ENCODE peak calls at places on chromosomes 13 and 19, in ten cellular contexts. One of them, this sample, is unnamed.

GRCh38 chr19:40136818-40137217 is 46.1 kb upstream of the ZNF780A start:
- DNase-seq in psoas muscle: no peak
- DNase-seq in pancreas: no peak
- DNase-seq in SK-N-SH: no peak
- DNase-seq in Panc1: no peak
- DNase-seq in heart left ventricle: no peak
- DNase-seq in CD8-positive, alpha-beta T cell: no peak
- DNase-seq in neural progenitor cell: no peak
- DNase-seq in left lung: no peak
- DNase-seq in endodermal cell: no peak
- DNase-seq in this sample: no peak

GRCh38 chr19:1774999-1775772 is 21.9 kb downstream of the ONECUT3 start:
- DNase-seq in neural progenitor cell: no peak
- DNase-seq in SK-N-SH: peak; percentile 72
- DNase-seq in psoas muscle: no peak
- DNase-seq in Panc1: no peak
- DNase-seq in CD8-positive, alpha-beta T cell: no peak
- DNase-seq in pancreas: peak; percentile 50
- DNase-seq in heart left ventricle: no peak
- DNase-seq in endodermal cell: peak; percentile 91
- DNase-seq in left lung: no peak
- DNase-seq in this sample: no peak

GRCh38 chr19:661427-662196 is 1.4 kb downstream of the RNF126 start:
- DNase-seq in psoas muscle: no peak
- DNase-seq in CD8-positive, alpha-beta T cell: peak; percentile 70
- DNase-seq in Panc1: no peak
- DNase-seq in left lung: no peak
- DNase-seq in pancreas: no peak
- DNase-seq in neural progenitor cell: no peak
- DNase-seq in SK-N-SH: no peak
- DNase-seq in heart left ventricle: peak; percentile 49
- DNase-seq in endodermal cell: peak; percentile 49
- DNase-seq in this sample: no peak

GRCh38 chr13:30745917-30746686 is 10.8 kb downstream of the ALOX5AP start:
- DNase-seq in psoas muscle: no peak
- DNase-seq in neural progenitor cell: no peak
- DNase-seq in endodermal cell: no peak
- DNase-seq in left lung: no peak
- DNase-seq in heart left ventricle: no peak
- DNase-seq in CD8-positive, alpha-beta T cell: no peak
- DNase-seq in Panc1: no peak
- DNase-seq in pancreas: no peak
- DNase-seq in SK-N-SH: peak; percentile 19
- DNase-seq in this sample: no peak

GRCh38 chr19:6556480-6556879 is 25.7 kb downstream of the TNFSF9 start:
- DNase-seq in pancreas: no peak
- DNase-seq in SK-N-SH: no peak
- DNase-seq in Panc1: no peak
- DNase-seq in heart left ventricle: no peak
- DNase-seq in psoas muscle: no peak
- DNase-seq in endodermal cell: no peak
- DNase-seq in left lung: no peak
- DNase-seq in CD8-positive, alpha-beta T cell: no peak
- DNase-seq in neural progenitor cell: no peak
- DNase-seq in this sample: no peak

GRCh38 chr13:99967884-99968520 is 3.6 kb downstream of the ZIC5 start:
- DNase-seq in pancreas: no peak
- DNase-seq in neural progenitor cell: peak; percentile 57
- DNase-seq in SK-N-SH: peak; percentile 21
- DNase-seq in endodermal cell: peak; percentile 72
- DNase-seq in Panc1: no peak
- DNase-seq in left lung: peak; percentile 77
- DNase-seq in heart left ventricle: no peak
- DNase-seq in psoas muscle: no peak
- DNase-seq in CD8-positive, alpha-beta T cell: no peak
- DNase-seq in this sample: no peak

GRCh38 chr19:30231408-30232318 is 140.5 kb upstream of the ZNF536 start:
- DNase-seq in heart left ventricle: no peak
- DNase-seq in left lung: no peak
- DNase-seq in endodermal cell: no peak
- DNase-seq in psoas muscle: no peak
- DNase-seq in neural progenitor cell: no peak
- DNase-seq in pancreas: no peak
- DNase-seq in CD8-positive, alpha-beta T cell: no peak
- DNase-seq in Panc1: no peak
- DNase-seq in SK-N-SH: no peak
- DNase-seq in this sample: no peak

GRCh38 chr19:41861098-41861768 is 1.2 kb downstream of the RPS19 start:
- DNase-seq in pancreas: no peak
- DNase-seq in left lung: no peak
- DNase-seq in psoas muscle: no peak
- DNase-seq in Panc1: no peak
- DNase-seq in neural progenitor cell: no peak
- DNase-seq in heart left ventricle: no peak
- DNase-seq in CD8-positive, alpha-beta T cell: no peak
- DNase-seq in endodermal cell: no peak
- DNase-seq in SK-N-SH: no peak
- DNase-seq in this sample: no peak

GRCh38 chr13:52169839-52170238 is 10.4 kb upstream of the NEK3 start:
- DNase-seq in Panc1: no peak
- DNase-seq in left lung: no peak
- DNase-seq in endodermal cell: no peak
- DNase-seq in psoas muscle: no peak
- DNase-seq in pancreas: no peak
- DNase-seq in neural progenitor cell: no peak
- DNase-seq in SK-N-SH: no peak
- DNase-seq in CD8-positive, alpha-beta T cell: no peak
- DNase-seq in heart left ventricle: no peak
- DNase-seq in this sample: no peak

GRCh38 chr13:29993196-29993595 is 142.8 kb upstream of the UBL3 start:
- DNase-seq in heart left ventricle: no peak
- DNase-seq in left lung: no peak
- DNase-seq in pancreas: no peak
- DNase-seq in SK-N-SH: no peak
- DNase-seq in Panc1: no peak
- DNase-seq in psoas muscle: no peak
- DNase-seq in CD8-positive, alpha-beta T cell: no peak
- DNase-seq in endodermal cell: peak; percentile 60
- DNase-seq in neural progenitor cell: no peak
- DNase-seq in this sample: no peak

GRCh38 chr13:44819245-44819644 is 170.0 kb downstream of the NUFIP1 start:
- DNase-seq in left lung: no peak
- DNase-seq in SK-N-SH: no peak
- DNase-seq in neural progenitor cell: no peak
- DNase-seq in CD8-positive, alpha-beta T cell: no peak
- DNase-seq in pancreas: no peak
- DNase-seq in endodermal cell: peak; percentile 27
- DNase-seq in Panc1: peak; percentile 22
- DNase-seq in psoas muscle: no peak
- DNase-seq in heart left ventricle: no peak
- DNase-seq in this sample: no peak

GRCh38 chr19:35080613-35081170 is 34.9 kb upstream of the FXYD3 start:
- DNase-seq in SK-N-SH: no peak
- DNase-seq in heart left ventricle: no peak
- DNase-seq in Panc1: no peak
- DNase-seq in pancreas: no peak
- DNase-seq in endodermal cell: no peak
- DNase-seq in left lung: no peak
- DNase-seq in CD8-positive, alpha-beta T cell: no peak
- DNase-seq in psoas muscle: no peak
- DNase-seq in neural progenitor cell: no peak
- DNase-seq in this sample: no peak

GRCh38 chr19:19538077-19538764 is at the start of gene CILP2:
- DNase-seq in endodermal cell: peak; percentile 94
- DNase-seq in CD8-positive, alpha-beta T cell: peak; percentile 64
- DNase-seq in psoas muscle: peak; percentile 61
- DNase-seq in pancreas: peak; percentile 77
- DNase-seq in heart left ventricle: no peak
- DNase-seq in neural progenitor cell: peak; percentile 86
- DNase-seq in left lung: no peak
- DNase-seq in SK-N-SH: peak; percentile 96
- DNase-seq in Panc1: no peak
- DNase-seq in this sample: no peak

GRCh38 chr19:40683437-40683836 is 7.0 kb downstream of the NUMBL start:
- DNase-seq in Panc1: no peak
- DNase-seq in psoas muscle: no peak
- DNase-seq in neural progenitor cell: no peak
- DNase-seq in left lung: peak; percentile 8
- DNase-seq in pancreas: peak; percentile 8
- DNase-seq in endodermal cell: no peak
- DNase-seq in CD8-positive, alpha-beta T cell: no peak
- DNase-seq in heart left ventricle: no peak
- DNase-seq in SK-N-SH: no peak
- DNase-seq in this sample: no peak

GRCh38 chr19:38736413-38737280 is 7.6 kb downstream of the CAPN12 start:
- DNase-seq in SK-N-SH: peak; percentile 93
- DNase-seq in Panc1: no peak
- DNase-seq in CD8-positive, alpha-beta T cell: peak; percentile 68
- DNase-seq in pancreas: peak; percentile 90
- DNase-seq in endodermal cell: peak; percentile 95
- DNase-seq in heart left ventricle: peak; percentile 20
- DNase-seq in neural progenitor cell: peak; percentile 84
- DNase-seq in left lung: no peak
- DNase-seq in psoas muscle: peak; percentile 69
- DNase-seq in this sample: peak; percentile 23

GRCh38 chr13:30364133-30364532 is 56.8 kb upstream of the KATNAL1 start:
- DNase-seq in Panc1: no peak
- DNase-seq in endodermal cell: no peak
- DNase-seq in CD8-positive, alpha-beta T cell: no peak
- DNase-seq in left lung: no peak
- DNase-seq in psoas muscle: no peak
- DNase-seq in neural progenitor cell: no peak
- DNase-seq in heart left ventricle: no peak
- DNase-seq in pancreas: no peak
- DNase-seq in SK-N-SH: peak; percentile 33
- DNase-seq in this sample: no peak

GRCh38 chr13:40682449-40683240 is 16.2 kb upstream of the FOXO1 start:
- DNase-seq in left lung: no peak
- DNase-seq in pancreas: no peak
- DNase-seq in neural progenitor cell: peak; percentile 73
- DNase-seq in endodermal cell: peak; percentile 52
- DNase-seq in CD8-positive, alpha-beta T cell: no peak
- DNase-seq in heart left ventricle: no peak
- DNase-seq in psoas muscle: no peak
- DNase-seq in SK-N-SH: no peak
- DNase-seq in Panc1: no peak
- DNase-seq in this sample: no peak
- TF ChIP-seq CTCF in left lung: peak; percentile 58
- TF ChIP-seq CTCF in pancreas: peak; percentile 53
- TF ChIP-seq CTCF in neural progenitor cell: peak; percentile 81
- TF ChIP-seq CTCF in endodermal cell: peak; percentile 84
- TF ChIP-seq CTCF in CD8-positive, alpha-beta T cell: peak; percentile 87
- TF ChIP-seq CTCF in heart left ventricle: peak; percentile 75
- TF ChIP-seq CTCF in psoas muscle: peak; percentile 74
- TF ChIP-seq CTCF in SK-N-SH: peak; percentile 76
- TF ChIP-seq CTCF in Panc1: peak; percentile 62
- TF ChIP-seq CTCF in this sample: peak; percentile 79

DNA sequence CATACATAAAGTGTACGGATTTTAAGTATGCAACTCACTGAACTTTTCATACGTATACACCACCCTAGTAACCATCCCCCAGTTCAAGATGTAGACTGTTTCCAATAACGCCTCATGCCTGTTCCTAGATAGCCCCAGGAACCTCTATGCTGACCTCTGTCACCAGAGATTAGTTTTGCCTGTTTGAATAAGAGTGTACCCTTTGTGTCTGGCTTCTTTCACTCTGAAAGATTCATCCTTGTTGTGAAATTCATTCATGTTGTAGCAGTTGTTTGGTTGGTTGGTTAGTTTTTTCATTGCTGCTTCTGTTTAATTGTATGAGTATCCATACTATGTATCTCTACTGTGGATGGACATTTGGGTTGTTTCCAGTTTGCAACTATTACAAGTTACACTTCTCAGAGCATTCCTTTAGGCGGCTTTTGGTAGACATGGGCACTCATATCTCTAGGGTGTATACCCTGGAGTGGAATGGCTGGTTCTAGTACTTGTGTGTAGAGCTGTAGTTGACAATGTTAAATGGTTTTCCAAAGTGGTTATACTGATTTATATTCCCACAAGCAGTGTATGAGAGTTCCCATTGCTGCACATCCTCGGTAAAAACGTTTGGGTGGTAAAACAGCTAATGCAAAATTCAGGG is 1.6 kb downstream of the RNASEH2B start:
- DNase-seq in pancreas: no peak
- DNase-seq in neural progenitor cell: peak; percentile 39
- DNase-seq in left lung: no peak
- DNase-seq in SK-N-SH: peak; percentile 46
- DNase-seq in psoas muscle: no peak
- DNase-seq in endodermal cell: no peak
- DNase-seq in CD8-positive, alpha-beta T cell: no peak
- DNase-seq in heart left ventricle: no peak
- DNase-seq in Panc1: no peak
- DNase-seq in this sample: no peak
- H3K4me1 ChIP-seq in pancreas: peaks cover 16% of the 10 kb centered on the region
- H3K4me1 ChIP-seq in neural progenitor cell: peaks cover 25% of the 10 kb centered on the region
- H3K4me1 ChIP-seq in left lung: peaks cover 19% of the 10 kb centered on the region
- H3K4me1 ChIP-seq in SK-N-SH: peaks cover 19% of the 10 kb centered on the region
- H3K4me1 ChIP-seq in psoas muscle: no peaks in the 10 kb centered on the region
- H3K4me1 ChIP-seq in endodermal cell: peaks cover 21% of the 10 kb centered on the region
- H3K4me1 ChIP-seq in CD8-positive, alpha-beta T cell: peaks cover 38% of the 10 kb centered on the region
- H3K4me1 ChIP-seq in heart left ventricle: no peaks in the 10 kb centered on the region
- H3K4me1 ChIP-seq in Panc1: peaks cover 27% of the 10 kb centered on the region
- H3K4me1 ChIP-seq in this sample: peaks cover 46% of the 10 kb centered on the region

GRCh38 chr13:101115762-101116161 is 300.5 kb downstream of the NALCN start:
- DNase-seq in pancreas: no peak
- DNase-seq in Panc1: no peak
- DNase-seq in endodermal cell: no peak
- DNase-seq in neural progenitor cell: peak; percentile 53
- DNase-seq in CD8-positive, alpha-beta T cell: no peak
- DNase-seq in psoas muscle: no peak
- DNase-seq in heart left ventricle: no peak
- DNase-seq in left lung: no peak
- DNase-seq in SK-N-SH: no peak
- DNase-seq in this sample: no peak
- H3K4me3 ChIP-seq in pancreas: no peak overlapping the region
- H3K4me3 ChIP-seq in Panc1: no peak overlapping the region
- H3K4me3 ChIP-seq in endodermal cell: no peak overlapping the region
- H3K4me3 ChIP-seq in neural progenitor cell: no peak overlapping the region
- H3K4me3 ChIP-seq in CD8-positive, alpha-beta T cell: no peak overlapping the region
- H3K4me3 ChIP-seq in psoas muscle: no peak overlapping the region
- H3K4me3 ChIP-seq in heart left ventricle: no peak overlapping the region
- H3K4me3 ChIP-seq in left lung: no peak overlapping the region
- H3K4me3 ChIP-seq in SK-N-SH: no peak overlapping the region
- H3K4me3 ChIP-seq in this sample: no peak overlapping the region

DNA sequence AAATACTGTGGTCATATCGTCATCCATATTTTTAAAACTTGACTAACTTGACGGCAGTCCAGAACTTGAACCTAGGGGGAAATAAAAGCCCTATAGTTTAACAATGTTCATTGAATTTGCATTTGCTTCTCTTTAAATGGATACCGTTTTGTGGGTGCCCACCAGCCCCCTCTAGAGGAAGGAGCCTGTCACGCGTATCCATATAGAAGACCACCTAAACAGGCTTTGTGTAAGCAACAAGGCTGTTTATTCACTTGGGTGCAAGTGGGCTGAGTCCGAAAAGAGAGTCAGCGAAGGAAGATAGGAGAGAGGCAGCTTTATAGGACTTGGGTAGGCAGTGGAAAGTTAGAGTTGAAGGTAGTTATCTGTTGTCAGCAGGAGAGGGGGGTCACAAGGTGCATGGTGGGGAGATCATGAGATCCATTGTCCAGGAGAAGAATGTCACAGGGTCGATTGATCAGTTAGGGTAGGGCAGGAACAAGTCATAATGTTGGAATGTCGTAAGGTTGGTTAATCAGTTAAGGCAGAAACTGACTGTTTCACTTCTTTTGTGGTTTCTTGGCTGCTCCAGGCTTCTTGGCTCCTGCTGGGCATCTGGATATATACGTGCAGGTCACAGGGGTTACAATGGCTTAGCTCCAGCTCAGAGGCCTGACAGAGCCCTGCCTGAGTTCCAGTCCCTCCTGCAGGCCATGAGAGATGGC is 42.5 kb upstream of the ANKRD10 start:
- DNase-seq in pancreas: no peak
- DNase-seq in CD8-positive, alpha-beta T cell: no peak
- DNase-seq in left lung: no peak
- DNase-seq in neural progenitor cell: no peak
- DNase-seq in heart left ventricle: no peak
- DNase-seq in SK-N-SH: no peak
- DNase-seq in endodermal cell: peak; percentile 71
- DNase-seq in psoas muscle: no peak
- DNase-seq in Panc1: no peak
- DNase-seq in this sample: no peak
- TF ChIP-seq CTCF in pancreas: no peak
- TF ChIP-seq CTCF in CD8-positive, alpha-beta T cell: no peak
- TF ChIP-seq CTCF in left lung: no peak
- TF ChIP-seq CTCF in neural progenitor cell: peak; percentile 50
- TF ChIP-seq CTCF in heart left ventricle: no peak
- TF ChIP-seq CTCF in SK-N-SH: peak; percentile 41
- TF ChIP-seq CTCF in endodermal cell: peak; percentile 75
- TF ChIP-seq CTCF in psoas muscle: no peak
- TF ChIP-seq CTCF in Panc1: no peak
- TF ChIP-seq CTCF in this sample: no peak

This sample was measured in heart right ventricle.